ENCODE peak calls at places on chromosome 17, in six cellular contexts. P, J, E, G, Q and F are unnamed samples.

GRCh38 chr17:43406676-43407645 is 8.2 kb downstream of the ARL4D start:
- DNase-seq in Q (no peak), J (no peak), E (no peak), G (no peak), P (no peak), F (no peak)

GRCh38 chr17:82200743-82201497 is 11.7 kb downstream of the CCDC57 start:
- DNase-seq in P (peak), Q (peak), E (no peak), G (no peak), J (no peak), F (no peak)

GRCh38 chr17:8095361-8095760 is 7.8 kb upstream of the ALOX12B start:
- DNase-seq in P (no peak), J (no peak), G (no peak), Q (no peak), E (no peak), F (no peak)

GRCh38 chr17:79630821-79631639 is 20.2 kb upstream of the RBFOX3 start:
- DNase-seq in P (no peak), Q (peak), E (peak), J (no peak), G (no peak), F (no peak)

GRCh38 chr17:3827124-3827773 is 18.8 kb downstream of the NCBP3 start:
- DNase-seq in P (peak), J (no peak), E (peak), G (peak), Q (peak), F (peak)

GRCh38 chr17:71975331-71975801 is 145.5 kb upstream of the SOX9 start:
- DNase-seq in Q (no peak), J (no peak), E (no peak), G (no peak), P (no peak), F (peak)

GRCh38 chr17:64459284-64459747 is 10.4 kb downstream of the MILR1 start:
- DNase-seq in P (no peak), E (no peak), G (peak), J (no peak), Q (no peak), F (no peak)

GRCh38 chr17:44108440-44109311 is 14.8 kb downstream of the HDAC5 start:
- DNase-seq in J (no peak), E (no peak), P (peak), Q (peak), G (no peak), F (no peak)

GRCh38 chr17:56596741-56597494 is 3.4 kb downstream of the NOG start:
- DNase-seq in E (peak), Q (peak), G (no peak), P (no peak), J (no peak), F (no peak)

GRCh38 chr17:49752508-49752907 is 11.4 kb downstream of the FAM117A start:
- DNase-seq in Q (no peak), J (no peak), E (no peak), P (no peak), G (no peak), F (no peak)

GRCh38 chr17:57091186-57091618 is 6.2 kb downstream of the AKAP1 start:
- DNase-seq in J (no peak), P (no peak), Q (no peak), G (no peak), E (no peak), F (no peak)

GRCh38 chr17:9401434-9401833 is 174.2 kb downstream of the STX8 start:
- DNase-seq in J (no peak), P (no peak), G (no peak), E (no peak), Q (no peak), F (peak)

GRCh38 chr17:27764589-27764988 is 35.7 kb downstream of the NOS2 start:
- DNase-seq in E (no peak), P (no peak), G (no peak), Q (no peak), J (no peak), F (no peak)

GRCh38 chr17:27762527-27763305 is 37.6 kb downstream of the NOS2 start:
- DNase-seq in G (no peak), J (no peak), Q (no peak), E (peak), P (no peak), F (peak)

GRCh38 chr17:27756467-27757371 is 43.6 kb downstream of the NOS2 start:
- DNase-seq in G (peak), P (peak), J (no peak), E (peak), Q (peak), F (peak)

GRCh38 chr17:27759528-27759927 is 40.8 kb downstream of the NOS2 start:
- DNase-seq in P (no peak), J (no peak), G (no peak), Q (no peak), E (no peak), F (no peak)

DNA sequence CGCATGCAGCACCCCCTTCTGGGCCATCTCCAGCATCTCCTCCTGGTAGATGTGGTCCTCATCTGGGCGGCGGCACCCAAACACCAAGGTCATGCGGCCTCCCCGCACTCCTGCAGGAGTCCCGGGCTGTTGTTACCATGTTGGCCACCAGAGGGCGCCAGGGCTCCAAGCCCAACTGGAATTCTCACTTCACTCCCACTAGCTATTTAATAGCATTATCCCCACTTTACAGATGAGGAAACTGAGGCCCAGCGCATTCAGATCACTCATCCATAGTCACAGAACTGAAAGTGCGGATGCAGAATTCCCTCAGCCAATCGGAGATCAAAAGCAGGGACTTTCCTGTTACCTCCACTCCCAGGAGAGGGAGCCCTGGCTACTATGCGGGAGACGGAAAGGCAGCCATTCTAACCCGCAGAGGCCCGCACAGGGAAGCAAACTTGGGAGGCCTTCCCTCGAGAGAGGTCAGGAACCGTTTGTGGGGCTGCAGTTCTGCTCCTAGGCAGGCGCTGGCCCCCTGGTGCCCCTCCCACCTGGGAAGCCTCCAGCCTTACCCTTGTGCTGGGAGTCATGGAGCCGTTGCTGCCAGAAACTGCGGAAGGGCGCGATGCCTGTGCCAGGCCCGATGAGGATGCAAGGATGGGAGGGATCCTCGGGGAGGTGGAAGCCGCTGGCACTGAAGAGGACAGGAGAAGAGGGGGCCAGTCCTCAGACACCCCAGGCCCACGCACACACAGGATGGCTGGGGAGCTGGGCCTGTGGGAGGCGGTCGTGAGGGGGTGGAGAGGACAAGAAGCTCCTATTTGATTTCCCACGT is 40.1 kb downstream of the NOS2 start:
- DNase-seq in E (peak), J (no peak), P (peak), G (peak), Q (peak), F (peak)
- TF ChIP-seq JUND in E (no peak), J (no peak), P (no peak), G (no peak), Q (no peak), F (no peak)

GRCh38 chr17:47692895-47693666 is 880 bp upstream of the TBKBP1 start:
- DNase-seq in Q (peak), E (no peak), G (no peak), P (no peak), J (no peak), F (no peak)
- TF ChIP-seq JUND in Q (no peak), E (no peak), G (no peak), P (no peak), J (no peak), F (no peak)

DNA sequence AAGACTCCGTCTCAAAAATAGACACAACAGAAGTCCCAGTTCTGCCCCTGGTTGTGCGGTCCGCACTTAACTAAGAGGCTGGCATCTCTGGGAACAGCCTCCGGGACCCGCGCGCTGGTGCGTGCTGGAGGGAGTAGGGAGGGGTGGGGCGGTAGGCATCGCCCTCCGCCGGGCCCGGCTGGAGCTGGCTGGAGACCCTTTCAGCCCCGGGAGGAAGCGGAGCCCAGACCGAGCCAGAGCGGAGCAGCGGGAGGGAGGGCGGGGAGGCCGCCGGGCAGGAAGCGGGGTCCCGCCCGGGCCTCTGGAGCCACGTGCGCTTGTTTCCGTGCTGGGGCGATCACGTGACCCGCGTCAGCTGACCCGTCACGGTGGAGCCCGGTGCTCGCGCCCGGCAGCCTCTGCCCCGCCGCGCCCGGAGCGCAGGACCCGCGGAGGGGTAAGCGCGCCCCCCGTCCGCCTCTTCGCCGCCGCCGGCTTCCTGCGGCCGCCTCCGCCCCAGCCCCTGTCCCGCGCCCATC is at the start of gene WDR81:
- DNase-seq in J (no peak), Q (peak), G (peak), E (peak), P (peak), F (peak)
- TF ChIP-seq JUND in J (no peak), Q (no peak), G (no peak), E (no peak), P (no peak), F (no peak)

GRCh38 chr17:80789356-80789902 is 202.2 kb upstream of the CHMP6 start:
- DNase-seq in J (peak), Q (no peak), E (no peak), G (peak), P (no peak), F (no peak)
- TF ChIP-seq JUND in J (no peak), Q (peak), E (no peak), G (peak), P (no peak), F (no peak)

GRCh38 chr17:77049440-77049839 is 91.3 kb upstream of the SEC14L1 start:
- DNase-seq in J (no peak), Q (no peak), P (no peak), E (no peak), G (peak), F (peak)

GRCh38 chr17:77055453-77055852 is 85.3 kb upstream of the SEC14L1 start:
- DNase-seq in P (no peak), G (no peak), J (no peak), Q (no peak), E (no peak), F (no peak)

GRCh38 chr17:77058016-77058415 is 82.8 kb upstream of the SEC14L1 start:
- DNase-seq in G (no peak), Q (no peak), E (no peak), J (no peak), P (no peak), F (no peak)

GRCh38 chr17:77054926-77055325 is 85.8 kb upstream of the SEC14L1 start:
- DNase-seq in P (no peak), Q (peak), G (no peak), J (no peak), E (no peak), F (peak)
- TF ChIP-seq JUND in P (no peak), Q (no peak), G (no peak), J (no peak), E (no peak), F (no peak)

DNA sequence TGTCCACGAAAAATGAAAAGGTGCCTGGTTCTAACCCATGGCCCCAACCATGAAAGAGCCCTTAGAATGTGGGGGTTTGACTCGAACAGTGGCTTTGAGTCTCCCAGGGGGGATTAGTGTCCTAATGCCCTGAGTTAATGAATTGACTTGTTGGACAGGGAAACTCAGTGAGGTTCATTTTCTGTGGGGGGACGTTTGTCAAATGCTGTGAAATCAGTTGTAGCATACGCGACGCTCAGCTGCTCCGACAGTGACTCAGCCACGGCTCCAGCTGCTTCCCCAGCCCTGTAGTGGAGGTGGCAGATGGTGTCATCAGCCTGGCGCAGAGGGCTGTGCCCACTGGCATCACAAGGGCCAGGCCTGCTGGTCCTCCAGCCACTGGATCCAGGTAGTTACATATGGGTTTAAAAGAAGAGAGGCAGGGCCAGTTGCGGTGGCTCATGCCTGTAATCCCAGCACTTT is 3.9 kb upstream of the TMEM235 start:
- DNase-seq in G (no peak), E (no peak), P (no peak), Q (no peak), J (no peak), F (no peak)
- TF ChIP-seq JUND in G (no peak), E (no peak), P (no peak), Q (no peak), J (no peak), F (no peak)